ENCODE peak calls at places on chromosomes 13 and 19, in five cellular contexts. W is heart right ventricle, K is IMR-90, V is AG04450, U is ovary. G is an unnamed sample.
A peak's percentile ranks its signal among the peaks of the same experiment; 100 is the strongest.

GRCh38 chr13:113616991-113617749 is 32.6 kb downstream of the TFDP1 start:
- DNase-seq in K (peak; percentile 72), U (no peak), W (no peak), V (no peak), G (no peak)

GRCh38 chr19:19460761-19461265 is 54.5 kb downstream of the TSSK6 start:
- DNase-seq in K (peak; percentile 30), V (no peak), W (peak; percentile 64), U (peak; percentile 39), G (peak; percentile 69)

GRCh38 chr19:5143471-5144411 is 174.8 kb downstream of the KDM4B start:
- DNase-seq in V (no peak), U (peak; percentile 15), W (peak; percentile 10), K (no peak), G (peak; percentile 18)

GRCh38 chr19:38062959-38063786 is 156.2 kb downstream of the SIPA1L3 start:
- DNase-seq in V (no peak), U (no peak), K (peak; percentile 65), W (no peak), G (no peak)

GRCh38 chr19:45952691-45953505 is 20.8 kb downstream of the NOVA2 start:
- DNase-seq in K (peak; percentile 42), U (no peak), W (peak; percentile 62), V (peak; percentile 18), G (peak; percentile 40)

GRCh38 chr13:20064128-20064527 is 96.7 kb downstream of the GJA3 start:
- DNase-seq in U (no peak), K (peak; percentile 77), V (peak; percentile 18), W (no peak), G (no peak)

GRCh38 chr13:25232937-25233515 is 54.3 kb downstream of the MTMR6 start:
- DNase-seq in U (no peak), V (no peak), W (no peak), K (peak; percentile 21), G (no peak)

GRCh38 chr13:83881917-83882625 is at the start of gene SLITRK1:
- DNase-seq in V (peak; percentile 42), K (peak; percentile 19), U (no peak), W (peak; percentile 35), G (no peak)

GRCh38 chr13:25945596-25945995 is 106.2 kb downstream of the SHISA2 start:
- DNase-seq in W (no peak), U (no peak), V (no peak), K (no peak), G (no peak)

GRCh38 chr19:16383584-16384161 is 59.0 kb downstream of the KLF2 start:
- DNase-seq in K (no peak), V (no peak), U (no peak), W (no peak), G (no peak)
- TF ChIP-seq CTCF in K (no peak), V (no peak), U (peak; percentile 55), W (no peak), G (peak; percentile 21)

GRCh38 chr19:30319876-30320275 is 52.3 kb upstream of the ZNF536 start:
- DNase-seq in K (no peak), V (no peak), U (no peak), W (no peak), G (no peak)
- H3K27ac ChIP-seq in K (no peak overlapping the region), V (no peak overlapping the region), U (no peak overlapping the region), W (no peak overlapping the region), G (no peak overlapping the region)

GRCh38 chr19:35468637-35469036 is 20.6 kb downstream of the FFAR2 start:
- DNase-seq in U (peak; percentile 44), W (peak; percentile 36), K (no peak), V (no peak), G (peak; percentile 39)
- TF ChIP-seq CTCF in U (peak; percentile 32), W (peak; percentile 56), K (peak; percentile 39), V (peak; percentile 42), G (peak; percentile 78)

DNA sequence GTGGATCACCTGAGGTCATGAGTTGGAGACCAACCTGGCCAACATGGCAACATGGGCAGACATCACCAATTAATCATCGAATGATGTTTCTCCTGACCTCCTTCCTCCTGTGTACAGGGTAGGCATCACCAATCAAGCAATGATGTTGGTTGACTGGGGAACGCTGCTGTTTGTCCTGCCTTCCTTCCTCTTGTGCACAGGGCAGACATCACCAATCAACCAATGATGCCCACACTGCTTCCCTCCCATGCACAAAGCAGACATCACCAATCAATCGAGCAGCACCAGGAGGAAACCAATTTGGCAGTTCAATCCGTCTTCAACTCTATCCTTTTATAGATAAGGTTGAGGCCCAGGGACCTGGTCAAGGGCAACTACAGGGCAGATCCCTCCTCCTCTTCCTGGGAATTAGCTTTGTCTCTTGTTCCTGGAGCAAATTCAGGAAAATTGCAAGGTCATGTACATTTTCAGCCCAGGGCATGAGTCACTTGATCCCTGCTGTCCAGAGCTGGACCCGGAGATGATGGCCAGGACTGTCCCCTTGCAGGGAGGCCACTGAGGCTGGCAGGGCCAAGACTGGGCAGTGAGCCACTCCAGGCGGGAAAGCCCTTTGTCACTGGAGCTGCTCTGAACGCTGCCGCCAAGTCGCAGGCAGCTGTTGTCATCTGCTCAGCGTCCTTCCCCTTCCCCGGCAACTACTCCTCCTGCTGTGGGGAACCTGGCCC is 5.3 kb upstream of the CSNK1G2 start:
- DNase-seq in W (no peak), K (peak; percentile 28), V (no peak), U (no peak), G (no peak)
- H3K27ac ChIP-seq in W (no peak overlapping the region), K (no peak overlapping the region), V (no peak overlapping the region), U (no peak overlapping the region), G (no peak overlapping the region)

DNA sequence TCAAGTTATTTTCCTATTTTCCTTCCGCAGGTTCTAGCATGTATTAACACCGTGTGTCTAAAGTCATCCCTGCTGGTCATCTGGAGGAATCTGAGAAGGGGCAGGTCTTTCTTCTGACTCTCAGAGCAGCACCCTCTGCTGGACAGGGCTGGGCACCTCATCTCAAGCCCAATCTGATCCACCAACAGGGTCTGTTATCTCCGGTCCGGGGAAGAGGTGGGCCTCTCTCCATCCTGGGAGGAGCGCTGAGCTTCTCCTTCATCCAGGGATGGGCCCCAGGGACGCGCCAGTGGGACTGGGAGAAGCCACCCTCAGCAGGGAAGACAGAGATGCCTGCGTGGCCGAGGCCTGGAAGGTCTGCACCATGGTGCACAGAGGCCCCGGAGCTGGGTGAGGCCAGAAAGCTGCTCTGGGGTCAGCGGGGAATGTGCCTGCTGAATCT is 26.0 kb upstream of the ZNF331 start:
- DNase-seq in V (peak; percentile 16), K (peak; percentile 65), W (peak; percentile 45), U (peak; percentile 68), G (peak; percentile 40)
- TF ChIP-seq CTCF in V (peak; percentile 69), K (peak; percentile 66), W (peak; percentile 40), U (peak; percentile 54), G (peak; percentile 82)

GRCh38 chr13:40070357-40070756 is 414.9 kb downstream of the COG6 start:
- DNase-seq in V (no peak), U (no peak), K (no peak), W (no peak), G (no peak)

GRCh38 chr13:40077396-40078027 is 422.1 kb downstream of the COG6 start:
- DNase-seq in U (no peak), K (no peak), W (no peak), V (no peak), G (no peak)

GRCh38 chr13:40076765-40077362 is 421.4 kb downstream of the COG6 start:
- DNase-seq in U (no peak), W (no peak), V (no peak), K (no peak), G (no peak)

GRCh38 chr13:40072663-40073120 is 417.2 kb downstream of the COG6 start:
- DNase-seq in V (no peak), U (no peak), W (no peak), K (no peak), G (no peak)

DNA sequence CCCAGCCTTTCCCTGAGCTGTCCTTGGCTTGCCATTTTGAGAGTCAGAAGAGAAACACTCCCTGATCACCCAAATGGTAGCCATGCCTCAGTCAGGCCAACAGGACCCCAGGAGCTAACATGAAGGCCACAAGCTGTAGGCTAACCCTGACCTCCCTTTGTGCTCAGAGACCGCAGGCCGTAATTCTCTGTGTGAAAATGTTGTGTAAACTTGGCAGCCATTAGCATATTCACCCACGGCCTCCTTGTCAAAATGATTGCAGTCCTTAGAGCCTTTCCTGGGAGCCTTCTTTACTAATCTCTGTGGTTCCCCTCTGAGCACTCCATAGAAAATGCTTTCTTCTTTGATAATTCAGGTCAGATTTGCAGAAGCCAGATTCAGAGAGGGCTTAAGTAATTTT is 418.9 kb downstream of the COG6 start:
- DNase-seq in U (peak; percentile 35), K (no peak), W (no peak), V (no peak), G (no peak)
- H3K27ac ChIP-seq in U (no peak overlapping the region), K (no peak overlapping the region), W (no peak overlapping the region), V (no peak overlapping the region), G (peak overlapping the region; percentile 53)

G was measured in left ventricle myocardium inferior.